ENCODE peak calls at places on chromosomes 12 and 14, in eight cellular contexts. One of them, this sample, is unnamed. For H3K4me1, the result is how much of the 10 kb centered on the place peaks cover.

GRCh38 chr12:52193991-52194390 is 2.2 kb upstream of the KRT80 start:
- DNase-seq in tibial nerve: no peak
- DNase-seq in gastrocnemius medialis: no peak
- DNase-seq in stomach: no peak
- DNase-seq in H1: no peak
- DNase-seq in heart left ventricle: no peak
- DNase-seq in suprapubic skin: no peak
- DNase-seq in A549: no peak
- DNase-seq in this sample: no peak

GRCh38 chr12:6192604-6193380 is 7.4 kb upstream of the CD9 start:
- DNase-seq in H1: no peak
- DNase-seq in A549: no peak
- DNase-seq in suprapubic skin: no peak
- DNase-seq in heart left ventricle: no peak
- DNase-seq in gastrocnemius medialis: no peak
- DNase-seq in tibial nerve: no peak
- DNase-seq in stomach: no peak
- DNase-seq in this sample: no peak

GRCh38 chr12:21526053-21526452 is at the start of gene SPX:
- DNase-seq in suprapubic skin: no peak
- DNase-seq in gastrocnemius medialis: no peak
- DNase-seq in H1: no peak
- DNase-seq in tibial nerve: no peak
- DNase-seq in A549: peak
- DNase-seq in stomach: no peak
- DNase-seq in heart left ventricle: no peak
- DNase-seq in this sample: no peak

GRCh38 chr12:15899282-15899870 is 11.8 kb upstream of the DERA start:
- DNase-seq in A549: peak
- DNase-seq in heart left ventricle: no peak
- DNase-seq in suprapubic skin: no peak
- DNase-seq in tibial nerve: no peak
- DNase-seq in H1: no peak
- DNase-seq in gastrocnemius medialis: no peak
- DNase-seq in stomach: no peak
- DNase-seq in this sample: no peak

GRCh38 chr12:26153421-26154154 is 28.8 kb upstream of the BHLHE41 start:
- DNase-seq in A549: peak
- DNase-seq in tibial nerve: no peak
- DNase-seq in stomach: no peak
- DNase-seq in H1: no peak
- DNase-seq in suprapubic skin: no peak
- DNase-seq in gastrocnemius medialis: peak
- DNase-seq in heart left ventricle: peak
- DNase-seq in this sample: no peak

GRCh38 chr14:74324945-74325361 is 22.2 kb upstream of the ABCD4 start:
- DNase-seq in stomach: no peak
- DNase-seq in gastrocnemius medialis: no peak
- DNase-seq in tibial nerve: no peak
- DNase-seq in heart left ventricle: no peak
- DNase-seq in A549: peak
- DNase-seq in H1: no peak
- DNase-seq in suprapubic skin: no peak
- DNase-seq in this sample: no peak

GRCh38 chr12:85457026-85457425 is 177.0 kb downstream of the ALX1 start:
- DNase-seq in H1: no peak
- DNase-seq in suprapubic skin: no peak
- DNase-seq in heart left ventricle: no peak
- DNase-seq in tibial nerve: no peak
- DNase-seq in A549: no peak
- DNase-seq in stomach: no peak
- DNase-seq in gastrocnemius medialis: no peak
- DNase-seq in this sample: no peak

GRCh38 chr14:75427482-75428229 is at the start of gene JDP2:
- DNase-seq in tibial nerve: peak
- DNase-seq in suprapubic skin: peak
- DNase-seq in A549: peak
- DNase-seq in gastrocnemius medialis: peak
- DNase-seq in stomach: peak
- DNase-seq in heart left ventricle: peak
- DNase-seq in H1: no peak
- DNase-seq in this sample: peak

GRCh38 chr14:100535287-100536131 is 51.7 kb downstream of the BEGAIN start:
- DNase-seq in stomach: no peak
- DNase-seq in suprapubic skin: peak
- DNase-seq in heart left ventricle: peak
- DNase-seq in gastrocnemius medialis: peak
- DNase-seq in H1: no peak
- DNase-seq in tibial nerve: no peak
- DNase-seq in A549: no peak
- DNase-seq in this sample: peak

GRCh38 chr12:42756841-42757661 is 167.5 kb upstream of the PRICKLE1 start:
- DNase-seq in heart left ventricle: no peak
- DNase-seq in tibial nerve: no peak
- DNase-seq in suprapubic skin: no peak
- DNase-seq in stomach: no peak
- DNase-seq in A549: peak
- DNase-seq in gastrocnemius medialis: no peak
- DNase-seq in H1: peak
- DNase-seq in this sample: no peak

GRCh38 chr12:68587448-68587873 is 23.2 kb upstream of the RAP1B start:
- DNase-seq in tibial nerve: no peak
- DNase-seq in A549: no peak
- DNase-seq in suprapubic skin: no peak
- DNase-seq in gastrocnemius medialis: no peak
- DNase-seq in H1: no peak
- DNase-seq in heart left ventricle: no peak
- DNase-seq in stomach: no peak
- DNase-seq in this sample: no peak

GRCh38 chr12:67002711-67003110 is 266.4 kb upstream of the CAND1 start:
- DNase-seq in stomach: no peak
- DNase-seq in A549: peak
- DNase-seq in heart left ventricle: no peak
- DNase-seq in H1: no peak
- DNase-seq in tibial nerve: no peak
- DNase-seq in gastrocnemius medialis: no peak
- DNase-seq in suprapubic skin: no peak
- DNase-seq in this sample: no peak

GRCh38 chr12:9922429-9922828 is 9.7 kb downstream of the CLEC2A start:
- DNase-seq in tibial nerve: no peak
- DNase-seq in suprapubic skin: no peak
- DNase-seq in A549: no peak
- DNase-seq in gastrocnemius medialis: no peak
- DNase-seq in stomach: no peak
- DNase-seq in H1: no peak
- DNase-seq in heart left ventricle: no peak
- DNase-seq in this sample: no peak

GRCh38 chr12:85280138-85280983 is at the start of gene ALX1:
- DNase-seq in gastrocnemius medialis: no peak
- DNase-seq in H1: no peak
- DNase-seq in heart left ventricle: no peak
- DNase-seq in suprapubic skin: peak
- DNase-seq in tibial nerve: no peak
- DNase-seq in stomach: no peak
- DNase-seq in A549: peak
- DNase-seq in this sample: peak

GRCh38 chr14:23300687-23301223 is 1.9 kb downstream of the PPP1R3E start:
- DNase-seq in tibial nerve: no peak
- DNase-seq in suprapubic skin: peak
- DNase-seq in A549: no peak
- DNase-seq in gastrocnemius medialis: peak
- DNase-seq in stomach: no peak
- DNase-seq in heart left ventricle: peak
- DNase-seq in H1: no peak
- DNase-seq in this sample: peak

DNA sequence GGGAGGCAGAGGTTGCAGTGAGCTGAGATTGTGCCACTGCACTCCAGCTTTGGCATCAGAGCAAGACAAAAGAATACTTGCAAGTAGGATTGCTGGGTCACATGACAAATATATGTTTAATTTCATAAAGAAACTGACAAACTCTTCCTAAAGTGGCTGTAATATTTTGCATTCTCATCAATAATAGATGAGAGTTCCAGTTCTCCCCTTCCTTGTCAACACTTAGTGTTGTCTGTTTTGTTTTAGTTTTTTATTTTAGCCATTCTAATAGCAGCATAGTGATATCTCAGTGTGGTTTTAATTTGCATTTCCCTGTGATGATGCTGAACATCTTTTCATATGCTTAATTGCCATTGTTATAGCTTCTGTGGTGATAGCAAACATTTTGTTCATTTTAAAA is 31.2 kb downstream of the SLC39A9 start:
- DNase-seq in gastrocnemius medialis: no peak
- DNase-seq in stomach: no peak
- DNase-seq in H1: no peak
- DNase-seq in A549: no peak
- DNase-seq in heart left ventricle: no peak
- DNase-seq in suprapubic skin: no peak
- DNase-seq in tibial nerve: no peak
- DNase-seq in this sample: no peak
- TF ChIP-seq POLR2A in gastrocnemius medialis: no peak
- TF ChIP-seq POLR2A in stomach: no peak
- TF ChIP-seq POLR2A in H1: no peak
- TF ChIP-seq POLR2A in A549: no peak
- TF ChIP-seq POLR2A in heart left ventricle: no peak
- TF ChIP-seq POLR2A in suprapubic skin: no peak
- TF ChIP-seq POLR2A in tibial nerve: no peak
- TF ChIP-seq POLR2A in this sample: no peak

GRCh38 chr14:95531473-95531872 is 3.4 kb upstream of the GLRX5 start:
- DNase-seq in suprapubic skin: no peak
- DNase-seq in H1: no peak
- DNase-seq in heart left ventricle: no peak
- DNase-seq in A549: peak
- DNase-seq in tibial nerve: no peak
- DNase-seq in gastrocnemius medialis: no peak
- DNase-seq in stomach: no peak
- DNase-seq in this sample: no peak
- H3K4me1 ChIP-seq in suprapubic skin: half or more
- H3K4me1 ChIP-seq in H1: under half
- H3K4me1 ChIP-seq in heart left ventricle: half or more
- H3K4me1 ChIP-seq in A549: under half
- H3K4me1 ChIP-seq in tibial nerve: under half
- H3K4me1 ChIP-seq in gastrocnemius medialis: half or more
- H3K4me1 ChIP-seq in stomach: half or more
- H3K4me1 ChIP-seq in this sample: half or more

GRCh38 chr12:12786371-12786715 is 884 bp downstream of the APOLD1 start:
- DNase-seq in A549: no peak
- DNase-seq in stomach: no peak
- DNase-seq in gastrocnemius medialis: no peak
- DNase-seq in suprapubic skin: no peak
- DNase-seq in tibial nerve: no peak
- DNase-seq in H1: no peak
- DNase-seq in heart left ventricle: no peak
- DNase-seq in this sample: no peak

GRCh38 chr12:12788131-12788530 is 2.7 kb downstream of the APOLD1 start:
- DNase-seq in heart left ventricle: no peak
- DNase-seq in suprapubic skin: no peak
- DNase-seq in gastrocnemius medialis: no peak
- DNase-seq in tibial nerve: no peak
- DNase-seq in H1: no peak
- DNase-seq in stomach: no peak
- DNase-seq in A549: no peak
- DNase-seq in this sample: no peak

GRCh38 chr12:12786716-12787601 is 1.5 kb downstream of the APOLD1 start:
- DNase-seq in tibial nerve: peak
- DNase-seq in gastrocnemius medialis: peak
- DNase-seq in suprapubic skin: peak
- DNase-seq in A549: peak
- DNase-seq in stomach: peak
- DNase-seq in H1: peak
- DNase-seq in heart left ventricle: peak
- DNase-seq in this sample: peak

GRCh38 chr12:12784116-12784515 is 1.3 kb upstream of the APOLD1 start:
- DNase-seq in tibial nerve: no peak
- DNase-seq in A549: no peak
- DNase-seq in H1: no peak
- DNase-seq in suprapubic skin: no peak
- DNase-seq in gastrocnemius medialis: no peak
- DNase-seq in heart left ventricle: no peak
- DNase-seq in stomach: no peak
- DNase-seq in this sample: no peak

DNA sequence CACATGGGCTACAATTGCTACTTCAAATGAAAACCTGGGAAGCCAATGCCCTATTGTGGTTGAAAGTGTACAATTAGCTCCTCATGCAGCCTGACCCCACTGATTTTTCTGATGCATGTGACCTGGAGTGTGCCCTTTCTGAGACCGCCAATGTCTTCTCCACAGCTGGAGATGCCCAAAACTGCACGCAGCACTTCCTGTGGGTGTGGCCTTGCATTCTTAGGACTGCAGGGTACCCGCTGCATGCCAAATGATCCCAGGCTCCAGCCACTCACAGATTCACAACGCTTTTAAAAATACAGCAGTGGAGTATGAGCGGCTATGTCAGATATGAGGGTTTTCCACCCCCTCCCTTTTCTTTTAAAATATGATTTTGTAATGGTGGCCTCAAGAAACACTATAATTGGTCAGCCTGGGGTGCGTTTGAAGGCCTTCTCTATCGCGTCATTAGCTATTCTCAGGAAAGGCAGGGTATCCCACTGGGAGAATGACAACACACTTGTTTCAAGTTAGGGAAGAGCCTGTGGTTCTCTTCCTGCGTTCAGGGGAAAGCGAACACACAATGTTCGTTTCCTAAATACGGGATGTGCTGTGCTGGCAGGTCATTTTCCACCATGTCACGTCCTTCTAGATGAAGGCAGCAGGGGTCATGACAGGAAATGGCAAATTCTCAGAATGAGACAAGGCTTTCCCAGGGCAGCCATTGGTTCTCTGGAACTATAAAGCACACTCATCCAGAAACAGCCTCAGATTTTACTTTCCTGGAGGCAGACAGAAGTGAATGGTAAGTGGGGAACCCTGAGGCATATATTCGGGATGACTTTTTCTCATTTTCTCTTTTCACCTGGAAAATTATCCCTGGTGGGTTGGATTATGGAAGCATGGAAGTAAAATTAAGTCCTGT is at the start of gene APOLD1:
- DNase-seq in H1: no peak
- DNase-seq in heart left ventricle: peak
- DNase-seq in A549: no peak
- DNase-seq in suprapubic skin: no peak
- DNase-seq in gastrocnemius medialis: peak
- DNase-seq in tibial nerve: peak
- DNase-seq in stomach: no peak
- DNase-seq in this sample: no peak
- TF ChIP-seq POLR2A in H1: no peak
- TF ChIP-seq POLR2A in heart left ventricle: peak
- TF ChIP-seq POLR2A in A549: no peak
- TF ChIP-seq POLR2A in suprapubic skin: peak
- TF ChIP-seq POLR2A in gastrocnemius medialis: peak
- TF ChIP-seq POLR2A in tibial nerve: peak
- TF ChIP-seq POLR2A in stomach: peak
- TF ChIP-seq POLR2A in this sample: no peak

DNA sequence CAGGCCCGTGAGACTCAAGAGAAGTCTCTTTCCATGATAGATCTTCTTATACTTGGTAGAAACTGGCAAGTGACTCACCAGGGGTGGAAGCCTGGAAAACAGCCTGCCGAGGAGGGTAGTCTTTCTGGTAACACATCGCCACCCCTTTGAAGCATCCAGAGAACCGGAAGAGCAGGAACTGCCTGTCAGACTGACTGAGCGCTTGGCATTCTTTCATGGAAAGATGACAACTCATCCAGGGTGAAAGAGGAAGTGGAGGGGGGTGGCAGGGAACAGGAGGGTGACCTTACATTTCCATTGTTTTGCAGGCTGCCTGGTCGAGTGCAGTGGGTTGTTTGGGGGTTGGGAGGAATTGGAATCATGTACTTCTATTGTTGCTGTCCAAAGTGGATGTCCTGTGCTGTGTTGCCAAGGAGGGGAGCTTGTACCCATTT is 34.5 kb downstream of the PRKCH start:
- DNase-seq in gastrocnemius medialis: peak
- DNase-seq in stomach: no peak
- DNase-seq in A549: peak
- DNase-seq in H1: peak
- DNase-seq in tibial nerve: no peak
- DNase-seq in heart left ventricle: peak
- DNase-seq in suprapubic skin: peak
- DNase-seq in this sample: no peak
- H3K4me1 ChIP-seq in gastrocnemius medialis: under half
- H3K4me1 ChIP-seq in stomach: under half
- H3K4me1 ChIP-seq in A549: under half
- H3K4me1 ChIP-seq in H1: under half
- H3K4me1 ChIP-seq in tibial nerve: under half
- H3K4me1 ChIP-seq in heart left ventricle: under half
- H3K4me1 ChIP-seq in suprapubic skin: under half
- H3K4me1 ChIP-seq in this sample: under half

This sample was measured in testis.